ENCODE peak calls at places on chromosomes 16 and 17, in four cellular contexts. L, Z, Q and D are unnamed samples. For H3K4me1 and H3K36me3, the result is how much of the 10 kb centered on the place peaks cover.

GRCh38 chr17:49180998-49181635 is 29.3 kb downstream of the GNGT2 start:
- DNase-seq in Q (no peak), L (no peak), Z (no peak), D (no peak)

GRCh38 chr16:588639-588888 is 1.3 kb upstream of the RAB40C start:
- DNase-seq in L (no peak), Z (peak), Q (peak), D (peak)

GRCh38 chr16:68187505-68187904 is 48.4 kb downstream of the ESRP2 start:
- DNase-seq in Q (no peak), Z (no peak), L (no peak), D (no peak)

GRCh38 chr16:72092832-72093447 is 480 bp downstream of the TXNL4B start:
- DNase-seq in Q (peak), Z (peak), L (no peak), D (no peak)

GRCh38 chr16:87653234-87653633 is 50.9 kb downstream of the JPH3 start:
- DNase-seq in Q (peak), Z (peak), L (no peak), D (peak)

GRCh38 chr16:56869513-56870270 is 4.7 kb downstream of the SLC12A3 start:
- DNase-seq in Z (peak), L (no peak), Q (no peak), D (peak)

GRCh38 chr16:1310832-1311200 is 1.4 kb downstream of the UBE2I start:
- DNase-seq in Z (no peak), Q (no peak), L (no peak), D (no peak)

GRCh38 chr16:56950881-56951771 is 10.6 kb upstream of the CETP start:
- DNase-seq in L (no peak), Z (peak), Q (peak), D (peak)

GRCh38 chr17:50902768-50903353 is 36.7 kb upstream of the TOB1 start:
- DNase-seq in L (no peak), Z (no peak), Q (no peak), D (peak)

GRCh38 chr16:30565526-30565925 is 6.0 kb downstream of the ZNF688 start:
- DNase-seq in Q (no peak), L (no peak), Z (no peak), D (no peak)

GRCh38 chr16:65044861-65045260 is 77.0 kb downstream of the CDH11 start:
- DNase-seq in L (no peak), Z (no peak), Q (peak), D (no peak)

GRCh38 chr16:57091200-57091989 is 988 bp upstream of the CPNE2 start:
- DNase-seq in Q (peak), L (no peak), Z (peak), D (peak)

GRCh38 chr17:42179911-42180410 is 981 bp downstream of the KCNH4 start:
- DNase-seq in L (no peak), Q (peak), Z (peak), D (peak)

GRCh38 chr16:75695708-75696107 is 5.6 kb downstream of the DUXB start:
- DNase-seq in Q (no peak), L (no peak), Z (peak), D (peak)

GRCh38 chr16:13150181-13150885 is 248.9 kb downstream of the SHISA9 start:
- DNase-seq in Q (no peak), Z (no peak), L (no peak), D (no peak)

GRCh38 chr17:4232168-4232813 is 31.5 kb downstream of the ANKFY1 start:
- DNase-seq in Q (peak), Z (no peak), L (no peak), D (no peak)

GRCh38 chr17:4233668-4234258 is 30.0 kb downstream of the ANKFY1 start:
- DNase-seq in Q (no peak), Z (no peak), L (no peak), D (no peak)

GRCh38 chr17:4234406-4234805 is 29.4 kb downstream of the ANKFY1 start:
- DNase-seq in Z (no peak), Q (peak), L (no peak), D (no peak)

GRCh38 chr17:4235372-4236279 is 28.2 kb downstream of the ANKFY1 start:
- DNase-seq in Z (no peak), Q (peak), L (no peak), D (no peak)

DNA sequence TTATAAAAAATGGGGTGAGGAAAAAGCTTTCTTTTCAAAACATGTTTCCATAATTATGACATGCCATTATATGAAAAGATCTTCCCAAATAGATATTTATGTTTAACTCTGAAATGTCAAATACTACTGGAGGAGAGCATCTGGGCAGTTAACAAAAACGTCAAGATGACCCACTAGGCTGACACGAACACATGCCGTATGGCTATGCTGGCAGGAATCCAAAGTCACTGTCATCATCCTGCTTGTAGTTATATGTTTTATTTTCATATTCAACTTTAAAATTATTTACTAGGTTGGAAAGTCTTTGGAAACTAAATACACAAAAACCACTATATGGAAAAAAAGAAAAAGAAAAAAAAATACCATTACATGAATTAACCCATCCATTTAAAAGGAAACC is 27.3 kb downstream of the ANKFY1 start:
- DNase-seq in L (no peak), Z (no peak), Q (no peak), D (no peak)
- H3K4me1 ChIP-seq in L (under half), Z (under half), Q (under half), D (under half)

GRCh38 chr16:24967074-24967473 is 48.1 kb downstream of the ARHGAP17 start:
- DNase-seq in L (no peak), Q (no peak), Z (no peak), D (no peak)

GRCh38 chr16:24966599-24966998 is 48.6 kb downstream of the ARHGAP17 start:
- DNase-seq in Z (no peak), Q (no peak), L (no peak), D (no peak)

GRCh38 chr16:24962747-24963146 is 52.4 kb downstream of the ARHGAP17 start:
- DNase-seq in L (no peak), Z (no peak), Q (no peak), D (no peak)

GRCh38 chr16:24969071-24969470 is 46.1 kb downstream of the ARHGAP17 start:
- DNase-seq in Q (no peak), L (no peak), Z (no peak), D (no peak)

GRCh38 chr16:24966031-24966430 is 49.1 kb downstream of the ARHGAP17 start:
- DNase-seq in L (no peak), Z (no peak), Q (no peak), D (no peak)
- H3K36me3 ChIP-seq in L (half or more), Z (under half), Q (under half), D (half or more)

DNA sequence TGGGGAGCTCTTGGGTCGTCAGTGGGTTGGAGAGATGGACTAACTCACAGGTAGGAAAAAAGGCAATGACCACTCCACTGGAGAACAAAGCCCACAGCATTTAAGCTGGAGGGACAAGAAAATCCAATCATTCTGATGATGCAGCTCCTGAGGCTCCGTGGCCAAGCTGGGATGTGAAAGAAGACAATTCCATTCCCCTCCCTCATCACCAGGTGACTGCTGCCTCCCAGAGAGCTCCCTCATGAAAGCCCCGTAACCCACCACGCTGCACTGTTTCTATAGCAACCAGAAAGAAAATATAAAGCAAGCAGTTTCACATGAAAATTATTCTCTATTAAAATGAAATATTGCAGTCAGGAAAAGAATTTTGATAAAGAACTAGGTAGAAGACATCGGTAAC is 15.2 kb downstream of the ANKRD11 start:
- DNase-seq in Z (peak), L (no peak), Q (peak), D (no peak)
- H3K4me1 ChIP-seq in Z (half or more), L (under half), Q (under half), D (under half)

GRCh38 chr17:74825003-74825627 is 34.6 kb downstream of the GRIN2C start:
- DNase-seq in Z (no peak), L (no peak), Q (no peak), D (no peak)
- H3K36me3 ChIP-seq in Z (under half), L (under half), Q (under half), D (under half)